ENCODE peak calls at places on chromosomes 7 and 10, in five cellular contexts. B, H, C, G and A are unnamed samples.
A peak's percentile ranks its signal among the peaks of the same experiment; 100 is the strongest.

GRCh38 chr7:131329176-131329570 is 1.5 kb downstream of the MKLN1 start:
- DNase-seq in B (no peak), H (no peak), C (no peak), G (peak; percentile 7), A (no peak)

GRCh38 chr7:108129018-108129965 is 869 bp downstream of the LAMB4 start:
- DNase-seq in B (no peak), H (no peak), C (no peak), G (no peak), A (no peak)

GRCh38 chr7:92547579-92547978 is 19.0 kb downstream of the RBM48 start:
- DNase-seq in B (no peak), H (no peak), C (no peak), G (no peak), A (no peak)

GRCh38 chr10:71075066-71075758 is 137.2 kb upstream of the UNC5B start:
- DNase-seq in B (no peak), H (no peak), C (no peak), G (no peak), A (no peak)

GRCh38 chr7:148633761-148634160 is 43.2 kb downstream of the C7orf33 start:
- DNase-seq in B (no peak), H (no peak), C (no peak), G (no peak), A (no peak)

GRCh38 chr7:136890379-136890778 is 21.9 kb downstream of the CHRM2 start:
- DNase-seq in B (no peak), H (no peak), C (no peak), G (no peak), A (no peak)

GRCh38 chr10:80357000-80357803 is 621 bp downstream of the DYDC2 start:
- DNase-seq in B (peak; percentile 73), H (no peak), C (no peak), G (no peak), A (no peak)

GRCh38 chr10:93812664-93813338 is 55.1 kb downstream of the LGI1 start:
- DNase-seq in B (no peak), H (no peak), C (no peak), G (no peak), A (no peak)

GRCh38 chr10:5615263-5615820 is 51.1 kb downstream of the ASB13 start:
- DNase-seq in B (no peak), H (no peak), C (no peak), G (no peak), A (no peak)

GRCh38 chr7:19213746-19214145 is 68.5 kb upstream of the FERD3L start:
- DNase-seq in B (no peak), H (no peak), C (no peak), G (no peak), A (no peak)

GRCh38 chr10:132676193-132676891 is 109.6 kb downstream of the NKX6-2 start:
- DNase-seq in B (no peak), H (no peak), C (no peak), G (no peak), A (no peak)

GRCh38 chr7:115782716-115783460 is 247.7 kb downstream of the TFEC start:
- DNase-seq in B (no peak), H (no peak), C (peak; percentile 20), G (no peak), A (no peak)

GRCh38 chr7:158812684-158813083 is 16.6 kb downstream of the ESYT2 start:
- DNase-seq in B (no peak), H (peak; percentile 50), C (no peak), G (no peak), A (peak; percentile 69)

GRCh38 chr10:79129361-79129997 is 60.7 kb downstream of the ZMIZ1 start:
- DNase-seq in B (peak; percentile 97), H (no peak), C (no peak), G (peak; percentile 70), A (no peak)

GRCh38 chr10:95792874-95793285 is 36.9 kb downstream of the ENTPD1 start:
- DNase-seq in B (peak; percentile 39), H (no peak), C (no peak), G (no peak), A (no peak)

GRCh38 chr7:119175916-119176627 is 951.6 kb downstream of the ANKRD7 start:
- DNase-seq in B (peak; percentile 99), H (no peak), C (peak; percentile 48), G (peak; percentile 33), A (no peak)

GRCh38 chr10:118304521-118304920 is 37.6 kb downstream of the FAM204A start:
- DNase-seq in B (no peak), H (no peak), C (no peak), G (no peak), A (no peak)

GRCh38 chr7:134019251-134019650 is 107.9 kb upstream of the LRGUK start:
- DNase-seq in B (no peak), H (no peak), C (no peak), G (no peak), A (no peak)

GRCh38 chr7:108794466-108794865 is 224.8 kb downstream of the DNAJB9 start:
- DNase-seq in B (no peak), H (no peak), C (no peak), G (no peak), A (no peak)

GRCh38 chr7:77498659-77499379 is 38.3 kb upstream of the PTPN12 start:
- DNase-seq in B (no peak), H (no peak), C (no peak), G (no peak), A (no peak)

GRCh38 chr7:20441886-20442505 is 111.3 kb downstream of the ITGB8 start:
- DNase-seq in B (no peak), H (no peak), C (no peak), G (peak; percentile 31), A (no peak)

GRCh38 chr7:110224643-110225042 is 866.3 kb upstream of the LRRN3 start:
- DNase-seq in B (no peak), H (no peak), C (no peak), G (no peak), A (no peak)

GRCh38 chr7:144439717-144440116 is 36.2 kb upstream of the NOBOX start:
- DNase-seq in B (peak; percentile 41), H (no peak), C (no peak), G (no peak), A (no peak)

GRCh38 chr7:50217961-50218360 is 86.6 kb upstream of the IKZF1 start:
- DNase-seq in B (no peak), H (no peak), C (no peak), G (no peak), A (no peak)

GRCh38 chr10:21526184-21526951 is 886 bp upstream of the SKIDA1 start:
- DNase-seq in B (peak; percentile 93), H (peak; percentile 52), C (peak; percentile 76), G (peak; percentile 82), A (peak; percentile 45)

GRCh38 chr7:1377111-1377909 is 82.0 kb downstream of the MICALL2 start:
- DNase-seq in B (no peak), H (no peak), C (no peak), G (no peak), A (no peak)

GRCh38 chr7:47078241-47078640 is 503.7 kb downstream of the TNS3 start:
- DNase-seq in B (no peak), H (no peak), C (no peak), G (no peak), A (no peak)

GRCh38 chr7:133735222-133735621 is 391.9 kb upstream of the LRGUK start:
- DNase-seq in B (no peak), H (no peak), C (no peak), G (no peak), A (no peak)

GRCh38 chr7:32161708-32162107 is 91.5 kb upstream of the PDE1C start:
- DNase-seq in B (peak; percentile 50), H (no peak), C (no peak), G (peak; percentile 61), A (no peak)

GRCh38 chr10:78361031-78361430 is 327.4 kb downstream of the RPS24 start:
- DNase-seq in B (no peak), H (no peak), C (no peak), G (no peak), A (no peak)